ENCODE peak calls at places on chromosomes 7 and 10, in six cellular contexts. K is Daoy, M is COR-L47, S is DMS53, L is cardiac fibroblast, P is NCI-H748 treated with DMSO at 0.1 percent for 48 hours. H is an unnamed sample.

GRCh38 chr10:79905322-79906314 is 43.3 kb downstream of the SFTPD start:
- DNase-seq in K (peak; percentile 49), M (no peak), S (peak; percentile 75), L (peak; percentile 43), P (no peak), H (peak; percentile 35)

GRCh38 chr7:69109131-69109740 is 489.0 kb upstream of the AUTS2 start:
- DNase-seq in K (no peak), M (no peak), S (no peak), L (no peak), P (no peak), H (no peak)

GRCh38 chr7:7099584-7100014 is 82.7 kb upstream of the C1GALT1 start:
- DNase-seq in K (peak; percentile 93), M (no peak), S (peak; percentile 87), L (peak; percentile 96), P (peak; percentile 55), H (peak; percentile 63)

GRCh38 chr10:13099666-13100348 is at the start of gene OPTN:
- DNase-seq in K (peak; percentile 83), M (peak; percentile 64), S (peak; percentile 95), L (peak; percentile 86), P (peak; percentile 51), H (peak; percentile 89)

GRCh38 chr10:1670541-1671365 is 66.6 kb downstream of the ADARB2 start:
- DNase-seq in K (peak; percentile 58), M (no peak), S (no peak), L (no peak), P (no peak), H (no peak)

GRCh38 chr10:18104223-18104872 is 35.9 kb upstream of the CACNB2 start:
- DNase-seq in K (peak; percentile 32), M (no peak), S (peak; percentile 83), L (peak; percentile 64), P (peak; percentile 15), H (peak; percentile 48)

GRCh38 chr10:63972949-63973827 is 452.0 kb downstream of the REEP3 start:
- DNase-seq in K (no peak), M (no peak), S (no peak), L (no peak), P (no peak), H (no peak)

GRCh38 chr7:148191391-148192076 is 399.0 kb upstream of the C7orf33 start:
- DNase-seq in K (peak; percentile 46), M (peak; percentile 40), S (peak; percentile 83), L (no peak), P (no peak), H (no peak)

GRCh38 chr7:25615603-25616002 is 387.3 kb upstream of the NPVF start:
- DNase-seq in K (peak; percentile 59), M (no peak), S (no peak), L (no peak), P (no peak), H (peak; percentile 79)

GRCh38 chr7:1898628-1899185 is 228.6 kb downstream of the ELFN1 start:
- DNase-seq in K (no peak), M (no peak), S (no peak), L (no peak), P (no peak), H (no peak)

GRCh38 chr10:132306951-132307751 is 599 bp downstream of the STK32C start:
- DNase-seq in K (peak; percentile 27), M (peak; percentile 64), S (peak; percentile 92), L (no peak), P (peak; percentile 53), H (peak; percentile 46)

GRCh38 chr7:50142421-50143113 is 49.5 kb upstream of the ZPBP start:
- DNase-seq in K (peak; percentile 45), M (peak; percentile 10), S (peak; percentile 67), L (peak; percentile 54), P (peak; percentile 30), H (peak; percentile 49)